ENCODE peak calls at places on chromosome 14, in nine cellular contexts. D, Y, T, Q, O, A, X, K and G are unnamed samples.
A peak's percentile ranks its signal among the peaks of the same experiment; 100 is the strongest.

GRCh38 chr14:46574236-46574970 is 77.2 kb downstream of the RPL10L start:
- DNase-seq in D (no peak), Y (no peak), T (no peak), Q (no peak), O (no peak), A (no peak), X (peak; percentile 88), K (no peak), G (no peak)

GRCh38 chr14:22276913-22277816 is 311.9 kb downstream of the DAD1 start:
- DNase-seq in D (no peak), Y (no peak), T (no peak), Q (peak; percentile 9), O (no peak), A (no peak), X (peak; percentile 14), K (no peak), G (no peak)

GRCh38 chr14:105203057-105203494 is 22.0 kb upstream of the NUDT14 start:
- DNase-seq in D (peak; percentile 78), Y (no peak), T (peak; percentile 60), Q (peak; percentile 62), O (peak; percentile 45), A (peak; percentile 85), X (peak; percentile 29), K (peak; percentile 94), G (peak; percentile 63)

GRCh38 chr14:101502761-101503392 is 58.4 kb upstream of the DIO3 start:
- DNase-seq in D (no peak), Y (no peak), T (no peak), Q (no peak), O (no peak), A (peak; percentile 15), X (no peak), K (peak; percentile 34), G (no peak)

GRCh38 chr14:33542338-33543290 is 408.3 kb downstream of the EGLN3 start:
- DNase-seq in D (no peak), Y (no peak), T (no peak), Q (no peak), O (no peak), A (no peak), X (no peak), K (no peak), G (no peak)

GRCh38 chr14:36293824-36294223 is 26.6 kb downstream of the MBIP start:
- DNase-seq in D (no peak), Y (no peak), T (no peak), Q (no peak), O (no peak), A (no peak), X (peak; percentile 84), K (no peak), G (no peak)

GRCh38 chr14:65637780-65638179 is 225.2 kb downstream of the FUT8 start:
- DNase-seq in D (no peak), Y (no peak), T (no peak), Q (peak; percentile 25), O (no peak), A (peak; percentile 19), X (peak; percentile 17), K (no peak), G (peak; percentile 46)

GRCh38 chr14:23601845-23602180 is 23.2 kb upstream of the JPH4 start:
- DNase-seq in D (no peak), Y (peak; percentile 50), T (no peak), Q (no peak), O (no peak), A (no peak), X (no peak), K (no peak), G (no peak)

GRCh38 chr14:74245292-74245691 is 6.0 kb downstream of the VSX2 start:
- DNase-seq in D (no peak), Y (no peak), T (no peak), Q (no peak), O (no peak), A (no peak), X (no peak), K (no peak), G (no peak)

GRCh38 chr14:105168979-105169507 is 467 bp upstream of the JAG2 start:
- DNase-seq in D (no peak), Y (no peak), T (no peak), Q (peak; percentile 43), O (no peak), A (no peak), X (no peak), K (no peak), G (peak; percentile 26)

GRCh38 chr14:36676236-36676635 is 14.6 kb downstream of the PAX9 start:
- DNase-seq in D (no peak), Y (no peak), T (no peak), Q (no peak), O (no peak), A (no peak), X (no peak), K (no peak), G (no peak)